ENCODE peak calls at places on chromosomes 16 and 17, in five cellular contexts. One of them, this sample, is unnamed.

GRCh38 chr16:27248036-27248435 is 20.5 kb downstream of the NSMCE1 start:
- DNase-seq in CD8-positive, alpha-beta T cell: no peak
- DNase-seq in nephron progenitor cell: no peak
- DNase-seq in GM12865: no peak
- DNase-seq in stimulated activated CD8-positive, alpha-beta memory T cell treated with anti-CD3 and anti-CD28 coated beads, Interleukin-7, amount 100 ng/mL, for 1 hour: no peak
- DNase-seq in this sample: no peak

GRCh38 chr17:73595068-73595865 is 49.0 kb downstream of the SDK2 start:
- DNase-seq in CD8-positive, alpha-beta T cell: peak
- DNase-seq in nephron progenitor cell: peak
- DNase-seq in GM12865: peak
- DNase-seq in stimulated activated CD8-positive, alpha-beta memory T cell treated with anti-CD3 and anti-CD28 coated beads, Interleukin-7, amount 100 ng/mL, for 1 hour: no peak
- DNase-seq in this sample: peak

GRCh38 chr17:35154486-35154885 is 6.9 kb downstream of the UNC45B start:
- DNase-seq in GM12865: no peak
- DNase-seq in stimulated activated CD8-positive, alpha-beta memory T cell treated with anti-CD3 and anti-CD28 coated beads, Interleukin-7, amount 100 ng/mL, for 1 hour: no peak
- DNase-seq in nephron progenitor cell: no peak
- DNase-seq in CD8-positive, alpha-beta T cell: no peak
- DNase-seq in this sample: no peak

GRCh38 chr17:82287013-82287848 is 13.7 kb upstream of the CSNK1D start:
- DNase-seq in GM12865: no peak
- DNase-seq in stimulated activated CD8-positive, alpha-beta memory T cell treated with anti-CD3 and anti-CD28 coated beads, Interleukin-7, amount 100 ng/mL, for 1 hour: no peak
- DNase-seq in CD8-positive, alpha-beta T cell: no peak
- DNase-seq in nephron progenitor cell: no peak
- DNase-seq in this sample: no peak

GRCh38 chr17:76079577-76080206 is 710 bp downstream of the ZACN start:
- DNase-seq in GM12865: no peak
- DNase-seq in stimulated activated CD8-positive, alpha-beta memory T cell treated with anti-CD3 and anti-CD28 coated beads, Interleukin-7, amount 100 ng/mL, for 1 hour: no peak
- DNase-seq in CD8-positive, alpha-beta T cell: no peak
- DNase-seq in nephron progenitor cell: peak
- DNase-seq in this sample: peak

GRCh38 chr17:17667947-17668346 is 13.3 kb upstream of the RAI1 start:
- DNase-seq in stimulated activated CD8-positive, alpha-beta memory T cell treated with anti-CD3 and anti-CD28 coated beads, Interleukin-7, amount 100 ng/mL, for 1 hour: no peak
- DNase-seq in CD8-positive, alpha-beta T cell: no peak
- DNase-seq in GM12865: no peak
- DNase-seq in nephron progenitor cell: no peak
- DNase-seq in this sample: no peak

GRCh38 chr17:50035421-50035879 is 20.5 kb upstream of the ITGA3 start:
- DNase-seq in nephron progenitor cell: no peak
- DNase-seq in stimulated activated CD8-positive, alpha-beta memory T cell treated with anti-CD3 and anti-CD28 coated beads, Interleukin-7, amount 100 ng/mL, for 1 hour: no peak
- DNase-seq in CD8-positive, alpha-beta T cell: no peak
- DNase-seq in GM12865: no peak
- DNase-seq in this sample: no peak

GRCh38 chr17:78677303-78678219 is 100.4 kb upstream of the DNAH17 start:
- DNase-seq in GM12865: no peak
- DNase-seq in stimulated activated CD8-positive, alpha-beta memory T cell treated with anti-CD3 and anti-CD28 coated beads, Interleukin-7, amount 100 ng/mL, for 1 hour: no peak
- DNase-seq in nephron progenitor cell: no peak
- DNase-seq in CD8-positive, alpha-beta T cell: no peak
- DNase-seq in this sample: no peak

GRCh38 chr17:81664051-81664470 is 2.3 kb downstream of the OXLD1 start:
- DNase-seq in nephron progenitor cell: no peak
- DNase-seq in stimulated activated CD8-positive, alpha-beta memory T cell treated with anti-CD3 and anti-CD28 coated beads, Interleukin-7, amount 100 ng/mL, for 1 hour: no peak
- DNase-seq in GM12865: no peak
- DNase-seq in CD8-positive, alpha-beta T cell: no peak
- DNase-seq in this sample: no peak

GRCh38 chr16:27080870-27081269 is 14.1 kb downstream of the C16orf82 start:
- DNase-seq in CD8-positive, alpha-beta T cell: no peak
- DNase-seq in stimulated activated CD8-positive, alpha-beta memory T cell treated with anti-CD3 and anti-CD28 coated beads, Interleukin-7, amount 100 ng/mL, for 1 hour: no peak
- DNase-seq in nephron progenitor cell: no peak
- DNase-seq in GM12865: peak
- DNase-seq in this sample: peak